ENCODE peak calls at places on chromosomes 12 and 14, in ten cellular contexts. One of them, this sample, is unnamed.
A peak's percentile ranks its signal among the peaks of the same experiment; 100 is the strongest.

GRCh38 chr12:40718878-40719372 is 26.7 kb downstream of the CNTN1 start:
- DNase-seq in stimulated activated CD4-positive, alpha-beta T cell treated with anti-CD3 and anti-CD28 coated beads, Interleukin-4, amount 100 ng/mL, for 24 hours: no peak
- DNase-seq in ascending aorta: no peak
- DNase-seq in NCI-H460: no peak
- DNase-seq in left ventricle myocardium superior: no peak
- DNase-seq in CD4-positive, alpha-beta T cell: no peak
- DNase-seq in glutamatergic neuron: no peak
- DNase-seq in kidney tubule cell: no peak
- DNase-seq in D341Med: no peak
- DNase-seq in Daoy: no peak
- DNase-seq in this sample: no peak

GRCh38 chr14:43175896-43176295 is 1331.2 kb downstream of the FSCB start:
- DNase-seq in stimulated activated CD4-positive, alpha-beta T cell treated with anti-CD3 and anti-CD28 coated beads, Interleukin-4, amount 100 ng/mL, for 24 hours: no peak
- DNase-seq in ascending aorta: no peak
- DNase-seq in NCI-H460: no peak
- DNase-seq in left ventricle myocardium superior: no peak
- DNase-seq in CD4-positive, alpha-beta T cell: no peak
- DNase-seq in glutamatergic neuron: no peak
- DNase-seq in kidney tubule cell: no peak
- DNase-seq in D341Med: no peak
- DNase-seq in Daoy: no peak
- DNase-seq in this sample: no peak

GRCh38 chr14:21840765-21841164 is 167.1 kb upstream of the OR4E1 start:
- DNase-seq in stimulated activated CD4-positive, alpha-beta T cell treated with anti-CD3 and anti-CD28 coated beads, Interleukin-4, amount 100 ng/mL, for 24 hours: no peak
- DNase-seq in ascending aorta: no peak
- DNase-seq in NCI-H460: no peak
- DNase-seq in left ventricle myocardium superior: no peak
- DNase-seq in CD4-positive, alpha-beta T cell: no peak
- DNase-seq in glutamatergic neuron: no peak
- DNase-seq in kidney tubule cell: peak; percentile 4
- DNase-seq in D341Med: no peak
- DNase-seq in Daoy: peak; percentile 15
- DNase-seq in this sample: no peak

GRCh38 chr14:77082356-77082755 is 15.7 kb upstream of the CIPC start:
- DNase-seq in stimulated activated CD4-positive, alpha-beta T cell treated with anti-CD3 and anti-CD28 coated beads, Interleukin-4, amount 100 ng/mL, for 24 hours: no peak
- DNase-seq in ascending aorta: no peak
- DNase-seq in NCI-H460: no peak
- DNase-seq in left ventricle myocardium superior: no peak
- DNase-seq in CD4-positive, alpha-beta T cell: no peak
- DNase-seq in glutamatergic neuron: no peak
- DNase-seq in kidney tubule cell: no peak
- DNase-seq in D341Med: no peak
- DNase-seq in Daoy: no peak
- DNase-seq in this sample: no peak

GRCh38 chr14:64541261-64541970 is 875 bp downstream of the HSPA2 start:
- DNase-seq in stimulated activated CD4-positive, alpha-beta T cell treated with anti-CD3 and anti-CD28 coated beads, Interleukin-4, amount 100 ng/mL, for 24 hours: no peak
- DNase-seq in ascending aorta: peak; percentile 69
- DNase-seq in NCI-H460: no peak
- DNase-seq in left ventricle myocardium superior: peak; percentile 47
- DNase-seq in CD4-positive, alpha-beta T cell: no peak
- DNase-seq in glutamatergic neuron: peak; percentile 40
- DNase-seq in kidney tubule cell: peak; percentile 25
- DNase-seq in D341Med: no peak
- DNase-seq in Daoy: no peak
- DNase-seq in this sample: no peak

GRCh38 chr12:22765731-22766130 is 140.8 kb downstream of the ETNK1 start:
- DNase-seq in stimulated activated CD4-positive, alpha-beta T cell treated with anti-CD3 and anti-CD28 coated beads, Interleukin-4, amount 100 ng/mL, for 24 hours: no peak
- DNase-seq in ascending aorta: no peak
- DNase-seq in NCI-H460: no peak
- DNase-seq in left ventricle myocardium superior: no peak
- DNase-seq in CD4-positive, alpha-beta T cell: no peak
- DNase-seq in glutamatergic neuron: no peak
- DNase-seq in kidney tubule cell: no peak
- DNase-seq in D341Med: no peak
- DNase-seq in Daoy: no peak
- DNase-seq in this sample: no peak

GRCh38 chr14:50447491-50447890 is 50.8 kb upstream of the CDKL1 start:
- DNase-seq in stimulated activated CD4-positive, alpha-beta T cell treated with anti-CD3 and anti-CD28 coated beads, Interleukin-4, amount 100 ng/mL, for 24 hours: no peak
- DNase-seq in ascending aorta: no peak
- DNase-seq in NCI-H460: no peak
- DNase-seq in left ventricle myocardium superior: no peak
- DNase-seq in CD4-positive, alpha-beta T cell: no peak
- DNase-seq in glutamatergic neuron: no peak
- DNase-seq in kidney tubule cell: peak; percentile 75
- DNase-seq in D341Med: no peak
- DNase-seq in Daoy: no peak
- DNase-seq in this sample: no peak

GRCh38 chr12:81079280-81080076 is 1.6 kb downstream of the ACSS3 start:
- DNase-seq in stimulated activated CD4-positive, alpha-beta T cell treated with anti-CD3 and anti-CD28 coated beads, Interleukin-4, amount 100 ng/mL, for 24 hours: no peak
- DNase-seq in ascending aorta: no peak
- DNase-seq in NCI-H460: no peak
- DNase-seq in left ventricle myocardium superior: no peak
- DNase-seq in CD4-positive, alpha-beta T cell: no peak
- DNase-seq in glutamatergic neuron: no peak
- DNase-seq in kidney tubule cell: no peak
- DNase-seq in D341Med: no peak
- DNase-seq in Daoy: no peak
- DNase-seq in this sample: no peak

GRCh38 chr12:76952995-76953394 is 74.2 kb upstream of the CSRP2 start:
- DNase-seq in stimulated activated CD4-positive, alpha-beta T cell treated with anti-CD3 and anti-CD28 coated beads, Interleukin-4, amount 100 ng/mL, for 24 hours: no peak
- DNase-seq in ascending aorta: no peak
- DNase-seq in NCI-H460: no peak
- DNase-seq in left ventricle myocardium superior: no peak
- DNase-seq in CD4-positive, alpha-beta T cell: no peak
- DNase-seq in glutamatergic neuron: no peak
- DNase-seq in kidney tubule cell: peak; percentile 39
- DNase-seq in D341Med: no peak
- DNase-seq in Daoy: peak; percentile 6
- DNase-seq in this sample: no peak

GRCh38 chr14:77498120-77498979 is at the start of gene ISM2:
- DNase-seq in stimulated activated CD4-positive, alpha-beta T cell treated with anti-CD3 and anti-CD28 coated beads, Interleukin-4, amount 100 ng/mL, for 24 hours: peak; percentile 35
- DNase-seq in ascending aorta: peak; percentile 66
- DNase-seq in NCI-H460: peak; percentile 3
- DNase-seq in left ventricle myocardium superior: peak; percentile 46
- DNase-seq in CD4-positive, alpha-beta T cell: no peak
- DNase-seq in glutamatergic neuron: peak; percentile 65
- DNase-seq in kidney tubule cell: peak; percentile 51
- DNase-seq in D341Med: peak; percentile 87
- DNase-seq in Daoy: peak; percentile 50
- DNase-seq in this sample: peak; percentile 71

GRCh38 chr14:63394856-63395255 is 76.1 kb upstream of the GPHB5 start:
- DNase-seq in stimulated activated CD4-positive, alpha-beta T cell treated with anti-CD3 and anti-CD28 coated beads, Interleukin-4, amount 100 ng/mL, for 24 hours: no peak
- DNase-seq in ascending aorta: no peak
- DNase-seq in NCI-H460: no peak
- DNase-seq in left ventricle myocardium superior: no peak
- DNase-seq in CD4-positive, alpha-beta T cell: no peak
- DNase-seq in glutamatergic neuron: no peak
- DNase-seq in kidney tubule cell: peak; percentile 8
- DNase-seq in D341Med: no peak
- DNase-seq in Daoy: no peak
- DNase-seq in this sample: no peak

GRCh38 chr12:71548906-71549305 is 109.3 kb downstream of the LGR5 start:
- DNase-seq in stimulated activated CD4-positive, alpha-beta T cell treated with anti-CD3 and anti-CD28 coated beads, Interleukin-4, amount 100 ng/mL, for 24 hours: no peak
- DNase-seq in ascending aorta: no peak
- DNase-seq in NCI-H460: no peak
- DNase-seq in left ventricle myocardium superior: no peak
- DNase-seq in CD4-positive, alpha-beta T cell: no peak
- DNase-seq in glutamatergic neuron: no peak
- DNase-seq in kidney tubule cell: no peak
- DNase-seq in D341Med: no peak
- DNase-seq in Daoy: no peak
- DNase-seq in this sample: no peak

GRCh38 chr14:93231129-93231979 is 24.3 kb downstream of the UBR7 start:
- DNase-seq in stimulated activated CD4-positive, alpha-beta T cell treated with anti-CD3 and anti-CD28 coated beads, Interleukin-4, amount 100 ng/mL, for 24 hours: no peak
- DNase-seq in ascending aorta: no peak
- DNase-seq in NCI-H460: peak; percentile 53
- DNase-seq in left ventricle myocardium superior: no peak
- DNase-seq in CD4-positive, alpha-beta T cell: no peak
- DNase-seq in glutamatergic neuron: no peak
- DNase-seq in kidney tubule cell: peak; percentile 61
- DNase-seq in D341Med: peak; percentile 72
- DNase-seq in Daoy: peak; percentile 70
- DNase-seq in this sample: no peak

GRCh38 chr14:44316647-44317432 is 190.2 kb downstream of the FSCB start:
- DNase-seq in stimulated activated CD4-positive, alpha-beta T cell treated with anti-CD3 and anti-CD28 coated beads, Interleukin-4, amount 100 ng/mL, for 24 hours: peak; percentile 15
- DNase-seq in ascending aorta: no peak
- DNase-seq in NCI-H460: peak; percentile 85
- DNase-seq in left ventricle myocardium superior: no peak
- DNase-seq in CD4-positive, alpha-beta T cell: no peak
- DNase-seq in glutamatergic neuron: no peak
- DNase-seq in kidney tubule cell: peak; percentile 87
- DNase-seq in D341Med: no peak
- DNase-seq in Daoy: peak; percentile 95
- DNase-seq in this sample: peak; percentile 26

GRCh38 chr14:103679351-103679750 is 35.9 kb downstream of the XRCC3 start:
- DNase-seq in stimulated activated CD4-positive, alpha-beta T cell treated with anti-CD3 and anti-CD28 coated beads, Interleukin-4, amount 100 ng/mL, for 24 hours: peak; percentile 41
- DNase-seq in ascending aorta: no peak
- DNase-seq in NCI-H460: peak; percentile 23
- DNase-seq in left ventricle myocardium superior: peak; percentile 60
- DNase-seq in CD4-positive, alpha-beta T cell: peak; percentile 22
- DNase-seq in glutamatergic neuron: no peak
- DNase-seq in kidney tubule cell: peak; percentile 12
- DNase-seq in D341Med: peak; percentile 86
- DNase-seq in Daoy: peak; percentile 45
- DNase-seq in this sample: peak; percentile 55

GRCh38 chr12:44672042-44672441 is 204.1 kb downstream of the NELL2 start:
- DNase-seq in stimulated activated CD4-positive, alpha-beta T cell treated with anti-CD3 and anti-CD28 coated beads, Interleukin-4, amount 100 ng/mL, for 24 hours: no peak
- DNase-seq in ascending aorta: no peak
- DNase-seq in NCI-H460: no peak
- DNase-seq in left ventricle myocardium superior: no peak
- DNase-seq in CD4-positive, alpha-beta T cell: no peak
- DNase-seq in glutamatergic neuron: no peak
- DNase-seq in kidney tubule cell: no peak
- DNase-seq in D341Med: no peak
- DNase-seq in Daoy: no peak
- DNase-seq in this sample: no peak

GRCh38 chr12:127245437-127245836 is 1021.5 kb upstream of the TMEM132C start:
- DNase-seq in stimulated activated CD4-positive, alpha-beta T cell treated with anti-CD3 and anti-CD28 coated beads, Interleukin-4, amount 100 ng/mL, for 24 hours: no peak
- DNase-seq in ascending aorta: no peak
- DNase-seq in NCI-H460: no peak
- DNase-seq in left ventricle myocardium superior: no peak
- DNase-seq in CD4-positive, alpha-beta T cell: no peak
- DNase-seq in glutamatergic neuron: no peak
- DNase-seq in kidney tubule cell: peak; percentile 89
- DNase-seq in D341Med: no peak
- DNase-seq in Daoy: no peak
- DNase-seq in this sample: no peak

GRCh38 chr12:119258149-119258548 is 76.4 kb upstream of the CCDC60 start:
- DNase-seq in stimulated activated CD4-positive, alpha-beta T cell treated with anti-CD3 and anti-CD28 coated beads, Interleukin-4, amount 100 ng/mL, for 24 hours: no peak
- DNase-seq in ascending aorta: no peak
- DNase-seq in NCI-H460: no peak
- DNase-seq in left ventricle myocardium superior: no peak
- DNase-seq in CD4-positive, alpha-beta T cell: no peak
- DNase-seq in glutamatergic neuron: no peak
- DNase-seq in kidney tubule cell: no peak
- DNase-seq in D341Med: no peak
- DNase-seq in Daoy: no peak
- DNase-seq in this sample: no peak

GRCh38 chr12:122982494-122982850 is 2.0 kb downstream of the ARL6IP4 start:
- DNase-seq in stimulated activated CD4-positive, alpha-beta T cell treated with anti-CD3 and anti-CD28 coated beads, Interleukin-4, amount 100 ng/mL, for 24 hours: no peak
- DNase-seq in ascending aorta: no peak
- DNase-seq in NCI-H460: no peak
- DNase-seq in left ventricle myocardium superior: no peak
- DNase-seq in CD4-positive, alpha-beta T cell: no peak
- DNase-seq in glutamatergic neuron: no peak
- DNase-seq in kidney tubule cell: no peak
- DNase-seq in D341Med: no peak
- DNase-seq in Daoy: no peak
- DNase-seq in this sample: no peak

GRCh38 chr14:22221508-22221907 is 367.5 kb downstream of the DAD1 start:
- DNase-seq in stimulated activated CD4-positive, alpha-beta T cell treated with anti-CD3 and anti-CD28 coated beads, Interleukin-4, amount 100 ng/mL, for 24 hours: no peak
- DNase-seq in ascending aorta: no peak
- DNase-seq in NCI-H460: peak; percentile 14
- DNase-seq in left ventricle myocardium superior: no peak
- DNase-seq in CD4-positive, alpha-beta T cell: no peak
- DNase-seq in glutamatergic neuron: no peak
- DNase-seq in kidney tubule cell: peak; percentile 39
- DNase-seq in D341Med: no peak
- DNase-seq in Daoy: peak; percentile 17
- DNase-seq in this sample: peak; percentile 35

This sample was measured in HEK293T.